ENCODE peak calls at places on chromosomes 1 and 21, in six cellular contexts. L is breast epithelium, O is uterus, R is H1, Q is vagina, Y is esophagus squamous epithelium. X is an unnamed sample.

GRCh38 chr1:7549277-7549676 is 221.8 kb upstream of the VAMP3 start:
- DNase-seq in L (peak), O (peak), R (no peak), Q (no peak), Y (no peak), X (no peak)

GRCh38 chr21:33767236-33767635 is 124.9 kb downstream of the ITSN1 start:
- DNase-seq in L (no peak), O (no peak), R (no peak), Q (no peak), Y (no peak), X (no peak)

GRCh38 chr1:119611701-119612113 is 36.4 kb downstream of the ZNF697 start:
- DNase-seq in L (peak), O (peak), R (peak), Q (no peak), Y (no peak), X (peak)

GRCh38 chr1:29804181-29804899 is 568.0 kb downstream of the PTPRU start:
- DNase-seq in L (peak), O (no peak), R (peak), Q (peak), Y (no peak), X (no peak)

GRCh38 chr1:226723640-226724532 is 15.2 kb downstream of the ITPKB start:
- DNase-seq in L (no peak), O (peak), R (no peak), Q (no peak), Y (no peak), X (peak)

GRCh38 chr1:101388904-101389546 is 152.2 kb downstream of the S1PR1 start:
- DNase-seq in L (no peak), O (no peak), R (no peak), Q (no peak), Y (no peak), X (no peak)

GRCh38 chr1:226560243-226560642 is 11.7 kb downstream of the STUM start:
- DNase-seq in L (no peak), O (no peak), R (no peak), Q (no peak), Y (no peak), X (no peak)

GRCh38 chr1:119735217-119735616 is 23.5 kb downstream of the PHGDH start:
- DNase-seq in L (no peak), O (no peak), R (no peak), Q (no peak), Y (no peak), X (no peak)

GRCh38 chr1:107668762-107669161 is 296.2 kb downstream of the VAV3 start:
- DNase-seq in L (no peak), O (no peak), R (no peak), Q (no peak), Y (no peak), X (no peak)

GRCh38 chr1:64838486-64838885 is 93.6 kb downstream of the RAVER2 start:
- DNase-seq in L (no peak), O (no peak), R (no peak), Q (no peak), Y (no peak), X (no peak)

GRCh38 chr1:54571326-54571725 is 23.3 kb downstream of the ACOT11 start:
- DNase-seq in L (no peak), O (no peak), R (no peak), Q (no peak), Y (no peak), X (no peak)

DNA sequence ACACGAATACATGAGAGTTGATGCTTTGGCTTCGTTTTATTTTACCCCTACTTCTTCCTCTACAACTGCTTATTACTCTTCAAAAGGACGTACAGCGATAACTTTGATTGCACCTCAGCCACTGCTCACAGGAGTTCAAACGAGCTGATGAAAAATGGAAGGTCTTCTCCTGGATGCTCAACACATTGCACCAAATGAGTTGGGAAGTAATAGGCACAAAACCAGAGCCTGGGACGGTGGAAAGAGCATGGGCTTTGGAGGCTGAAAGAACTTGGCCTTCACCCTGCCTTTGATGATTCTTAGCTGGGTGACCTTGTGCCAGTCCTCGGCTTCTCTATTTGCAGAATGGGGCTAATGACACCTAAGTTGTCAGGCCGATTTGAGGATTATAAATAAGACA is 4.8 kb downstream of the CD53 start:
- DNase-seq in L (no peak), O (no peak), R (no peak), Q (no peak), Y (no peak), X (no peak)
- H3K27ac ChIP-seq in L (no peak), O (no peak), R (no peak), Q (no peak), Y (no peak), X (no peak)

DNA sequence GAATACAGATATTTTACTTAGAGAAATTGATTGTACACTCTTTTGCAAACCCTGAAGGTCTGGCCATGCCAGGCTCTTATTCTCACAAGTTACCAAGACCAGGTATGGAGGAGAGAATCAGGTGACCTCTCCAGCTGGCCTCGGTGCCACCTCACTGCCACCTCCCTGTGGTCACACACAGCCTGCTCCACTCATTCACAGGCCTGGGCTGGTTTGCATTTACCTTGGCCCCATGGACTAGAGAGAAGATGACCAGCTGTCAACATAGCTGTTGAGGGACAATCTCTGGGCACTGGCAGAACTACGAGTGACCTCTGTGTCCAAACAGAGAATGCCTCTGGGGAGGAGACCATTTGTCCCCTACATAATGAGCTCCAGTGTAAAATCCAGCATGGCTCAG is 291.2 kb upstream of the RUNX1 start:
- DNase-seq in L (no peak), O (no peak), R (no peak), Q (no peak), Y (no peak), X (no peak)
- TF ChIP-seq CTCF in L (no peak), O (no peak), R (peak), Q (no peak), Y (no peak), X (no peak)

GRCh38 chr1:23885222-23885621 is 17.1 kb upstream of the FUCA1 start:
- DNase-seq in L (no peak), O (no peak), R (no peak), Q (no peak), Y (no peak), X (no peak)

DNA sequence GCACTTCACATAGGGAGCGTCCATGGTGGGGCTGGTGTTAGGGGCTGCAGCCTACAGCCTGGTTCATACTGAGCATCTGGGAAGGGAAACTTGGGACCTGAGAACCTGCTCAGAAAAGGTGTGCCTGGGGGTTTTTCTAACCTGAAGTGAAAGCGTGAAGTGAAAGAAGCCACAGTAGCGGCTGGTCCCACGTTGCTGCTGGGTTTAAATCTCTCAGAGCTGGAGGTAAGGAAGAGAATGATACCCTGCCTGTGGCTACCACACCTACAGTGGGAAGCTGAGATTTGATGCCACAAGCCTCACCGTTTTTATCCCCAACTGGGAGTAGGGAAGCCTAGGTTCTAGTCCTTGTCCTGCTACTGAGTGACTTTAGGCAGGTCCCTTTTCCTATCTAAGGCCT is 21.0 kb upstream of the FUCA1 start:
- DNase-seq in L (no peak), O (no peak), R (no peak), Q (no peak), Y (no peak), X (no peak)
- TF ChIP-seq POLR2A in L (no peak), O (no peak), R (no peak), Q (no peak), Y (no peak), X (no peak)

GRCh38 chr1:41169066-41169798 is 72.9 kb downstream of the SCMH1 start:
- DNase-seq in L (no peak), O (no peak), R (no peak), Q (no peak), Y (no peak), X (no peak)
- H3K27ac ChIP-seq in L (no peak), O (no peak), R (no peak), Q (no peak), Y (no peak), X (no peak)

DNA sequence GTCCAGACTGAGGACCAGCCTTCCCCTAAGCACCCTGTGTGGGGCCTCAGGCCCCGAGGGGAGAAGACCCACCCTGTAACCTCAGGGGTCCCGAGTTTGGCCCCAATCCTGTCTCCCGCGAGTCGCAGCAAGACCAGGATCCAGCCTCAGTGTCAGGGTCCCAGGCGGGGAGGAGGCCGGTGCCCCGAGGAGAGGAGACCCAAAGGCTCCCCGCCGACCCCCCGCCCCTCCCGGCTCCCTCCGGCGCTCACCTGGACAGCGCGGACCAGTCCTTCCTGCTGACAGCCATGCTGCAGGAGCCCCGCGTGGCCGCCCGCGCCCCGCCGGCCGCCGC is at the start of gene LAD1:
- DNase-seq in L (no peak), O (no peak), R (no peak), Q (no peak), Y (no peak), X (no peak)
- TF ChIP-seq CTCF in L (no peak), O (no peak), R (no peak), Q (no peak), Y (no peak), X (no peak)

GRCh38 chr1:24743404-24744211 is 1.6 kb upstream of the CLIC4 start:
- DNase-seq in L (no peak), O (no peak), R (no peak), Q (no peak), Y (no peak), X (no peak)

GRCh38 chr1:24742090-24742938 is 2.9 kb upstream of the CLIC4 start:
- DNase-seq in L (no peak), O (no peak), R (no peak), Q (no peak), Y (no peak), X (no peak)

GRCh38 chr1:24748191-24749121 is 3.2 kb downstream of the CLIC4 start:
- DNase-seq in L (no peak), O (no peak), R (no peak), Q (no peak), Y (no peak), X (no peak)

GRCh38 chr1:24745711-24746582 is 700 bp downstream of the CLIC4 start:
- DNase-seq in L (peak), O (peak), R (no peak), Q (no peak), Y (no peak), X (peak)

DNA sequence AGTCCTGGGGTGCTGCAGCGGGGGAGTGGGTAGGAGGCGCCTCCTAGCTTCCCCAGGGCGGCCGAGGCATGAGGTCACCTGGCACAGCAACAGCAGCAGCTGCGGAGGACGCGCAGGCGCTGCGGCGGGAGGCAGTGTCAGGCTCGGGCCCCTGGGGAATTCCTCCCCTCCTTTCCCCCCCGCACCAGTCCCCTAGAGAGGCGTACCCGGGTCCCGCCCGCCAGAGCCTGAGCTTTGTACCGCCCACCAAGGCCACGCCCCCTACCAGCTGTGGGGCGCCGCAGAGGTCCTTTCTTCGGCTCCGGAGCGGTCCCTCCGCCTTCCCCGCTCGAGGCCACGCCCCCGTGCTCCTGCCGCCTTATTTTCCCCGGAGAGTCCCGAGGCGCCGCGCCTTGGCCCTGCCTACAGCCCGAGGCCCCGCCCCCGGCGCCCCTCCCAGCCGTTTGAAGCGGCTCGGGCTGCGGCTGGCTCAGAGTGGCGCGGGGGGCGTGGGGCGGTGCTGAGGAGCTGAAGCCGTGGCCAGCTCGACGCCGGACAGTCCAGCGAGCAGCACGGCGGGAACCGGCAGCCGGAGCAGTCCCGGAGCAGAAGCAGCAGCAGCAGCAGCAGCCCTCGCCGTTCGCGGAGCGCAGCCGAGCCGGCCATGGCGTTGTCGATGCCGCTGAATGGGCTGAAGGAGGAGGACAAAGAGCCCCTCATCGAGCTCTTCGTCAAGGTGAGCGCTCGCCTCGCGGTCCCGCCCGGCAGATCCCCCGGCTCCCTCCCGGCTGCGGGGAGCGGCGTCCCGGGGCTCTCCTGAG is at the start of gene CLIC4:
- DNase-seq in L (peak), O (peak), R (peak), Q (peak), Y (peak), X (peak)
- TF ChIP-seq POLR2A in L (peak), O (peak), R (peak), Q (peak), Y (peak), X (peak)

GRCh38 chr1:172824199-172824598 is 165.3 kb downstream of the FASLG start:
- DNase-seq in L (no peak), O (no peak), R (no peak), Q (no peak), Y (no peak), X (no peak)

GRCh38 chr1:172827841-172828240 is 168.9 kb downstream of the FASLG start:
- DNase-seq in L (no peak), O (no peak), R (no peak), Q (no peak), Y (no peak), X (no peak)

GRCh38 chr1:172826096-172826741 is 167.3 kb downstream of the FASLG start:
- DNase-seq in L (no peak), O (peak), R (no peak), Q (no peak), Y (no peak), X (no peak)

GRCh38 chr1:172823534-172823933 is 164.6 kb downstream of the FASLG start:
- DNase-seq in L (no peak), O (no peak), R (no peak), Q (no peak), Y (no peak), X (peak)

GRCh38 chr1:172827301-172827700 is 168.4 kb downstream of the FASLG start:
- DNase-seq in L (no peak), O (no peak), R (no peak), Q (no peak), Y (no peak), X (no peak)
- H3K27ac ChIP-seq in L (peak), O (peak), R (no peak), Q (peak), Y (peak), X (no peak)

DNA sequence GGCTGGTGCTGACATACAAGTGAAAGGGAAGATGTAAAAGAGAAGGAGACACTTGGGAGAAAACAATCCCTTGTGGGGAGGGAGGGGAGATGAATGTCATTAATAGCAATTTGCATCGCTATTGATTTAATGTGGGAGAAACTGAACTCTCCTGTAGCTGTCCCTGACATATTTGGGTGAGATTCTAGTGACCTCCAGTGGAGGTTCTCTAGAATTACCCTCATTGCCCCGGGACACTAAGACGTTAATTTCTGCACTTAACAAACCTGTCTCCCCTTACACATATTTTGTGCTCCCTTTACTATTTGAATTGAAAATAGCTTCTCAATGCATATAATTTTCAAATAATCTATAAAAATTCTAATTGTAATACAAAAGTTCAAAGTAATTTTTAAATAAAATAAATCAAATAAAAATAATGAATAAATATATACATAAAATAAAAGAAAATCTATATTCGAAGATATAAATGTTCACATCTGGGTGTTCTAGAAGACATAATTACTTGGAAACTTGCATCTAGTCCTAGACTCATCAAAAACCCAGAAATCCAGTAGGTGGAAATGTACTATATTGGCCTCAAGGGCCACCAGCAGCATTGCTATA is 283.0 kb downstream of the LMX1A start:
- DNase-seq in L (no peak), O (peak), R (no peak), Q (no peak), Y (no peak), X (no peak)
- TF ChIP-seq CTCF in L (peak), O (peak), R (peak), Q (peak), Y (peak), X (peak)